ENCODE peak calls at places on chromosomes 5 and 9, in six cellular contexts. I is activated T-cell treated with anti-CD3 and anti-CD28 coated beads, Interleukin-2, amount 50 U/mL, for 24 hours; Q is Jurkat, Clone E6-1; S is HTR-8/SVneo; E is GM20000; R is heart right ventricle. Z is an unnamed sample.

GRCh38 chr9:136526625-136527066 is 19.2 kb downstream of the NOTCH1 start:
- DNase-seq in Q (no peak), E (no peak), S (no peak), I (no peak), R (no peak), Z (no peak)

GRCh38 chr9:105399117-105399516 is 48.7 kb upstream of the FSD1L start:
- DNase-seq in R (no peak), I (no peak), E (no peak), Q (no peak), S (no peak), Z (no peak)

GRCh38 chr5:126984632-126985031 is 45.7 kb downstream of the MARCHF3 start:
- DNase-seq in Q (no peak), S (no peak), E (no peak), I (no peak), R (no peak), Z (peak; percentile 23)

GRCh38 chr5:122753500-122753899 is 21.4 kb upstream of the SNX2 start:
- DNase-seq in Q (no peak), I (no peak), E (no peak), R (no peak), S (no peak), Z (no peak)

GRCh38 chr9:70590264-70590646 is 175.8 kb upstream of the KLF9 start:
- DNase-seq in I (no peak), Q (no peak), E (no peak), R (no peak), S (no peak), Z (no peak)

GRCh38 chr9:106423575-106423974 is 439.4 kb upstream of the ZNF462 start:
- DNase-seq in S (no peak), I (no peak), R (no peak), E (no peak), Q (no peak), Z (no peak)

GRCh38 chr5:56638768-56639238 is 176.5 kb upstream of the MAP3K1 start:
- DNase-seq in Q (no peak), S (no peak), I (no peak), E (no peak), R (no peak), Z (no peak)

GRCh38 chr5:87347272-87347671 is 65.5 kb downstream of the CCNH start:
- DNase-seq in I (no peak), Q (no peak), E (no peak), R (no peak), S (no peak), Z (no peak)

GRCh38 chr9:550267-550790 is 291.2 kb upstream of the DMRT1 start:
- DNase-seq in R (no peak), E (no peak), I (no peak), S (no peak), Q (no peak), Z (no peak)

GRCh38 chr5:112685386-112685785 is 52.3 kb upstream of the APC start:
- DNase-seq in I (no peak), Q (no peak), S (no peak), E (no peak), R (no peak), Z (no peak)

GRCh38 chr5:78771260-78772240 is 123.0 kb upstream of the LHFPL2 start:
- DNase-seq in I (no peak), R (no peak), S (no peak), Q (peak; percentile 33), E (no peak), Z (no peak)

GRCh38 chr5:125298711-125299379 is 552.4 kb upstream of the ZNF608 start:
- DNase-seq in E (no peak), I (no peak), S (no peak), Q (no peak), R (no peak), Z (no peak)

GRCh38 chr9:115978739-115979138 is 174.9 kb upstream of the PAPPA start:
- DNase-seq in I (no peak), E (no peak), Q (no peak), R (no peak), S (no peak), Z (no peak)

GRCh38 chr9:133944746-133945135 is 47.4 kb downstream of the VAV2 start:
- DNase-seq in S (no peak), Q (no peak), E (no peak), I (no peak), R (no peak), Z (peak; percentile 62)

GRCh38 chr5:80686757-80687156 is 32.0 kb upstream of the DHFR start:
- DNase-seq in E (no peak), I (no peak), R (no peak), S (peak; percentile 7), Q (no peak), Z (peak; percentile 47)

GRCh38 chr5:15607076-15607475 is 107.1 kb downstream of the FBXL7 start:
- DNase-seq in E (no peak), I (no peak), Q (no peak), R (no peak), S (no peak), Z (no peak)

GRCh38 chr5:155532621-155533314 is 519.2 kb downstream of the KIF4B start:
- DNase-seq in S (no peak), R (no peak), I (no peak), Q (no peak), E (no peak), Z (no peak)

GRCh38 chr5:110386782-110387181 is 339.7 kb downstream of the TMEM232 start:
- DNase-seq in R (no peak), I (no peak), E (no peak), S (peak; percentile 7), Q (no peak), Z (peak; percentile 45)

GRCh38 chr5:10301266-10301665 is 6.4 kb downstream of the CMBL start:
- DNase-seq in S (no peak), I (no peak), R (no peak), E (no peak), Q (no peak), Z (no peak)

GRCh38 chr5:27266184-27266583 is 227.8 kb upstream of the CDH9 start:
- DNase-seq in S (no peak), I (no peak), E (no peak), Q (no peak), R (no peak), Z (no peak)

GRCh38 chr5:170757182-170757601 is 26.3 kb upstream of the GABRP start:
- DNase-seq in Q (no peak), I (no peak), S (peak; percentile 38), R (peak; percentile 39), E (peak; percentile 22), Z (no peak)

GRCh38 chr5:143372187-143372829 is 31.2 kb downstream of the NR3C1 start:
- DNase-seq in S (no peak), E (no peak), R (no peak), Q (no peak), I (no peak), Z (no peak)

GRCh38 chr9:38024036-38024681 is 44.9 kb downstream of the SHB start:
- DNase-seq in R (no peak), S (no peak), Q (no peak), I (no peak), E (no peak), Z (peak; percentile 53)

GRCh38 chr5:15476977-15477376 is 23.0 kb upstream of the FBXL7 start:
- DNase-seq in I (no peak), E (no peak), R (no peak), Q (no peak), S (no peak), Z (no peak)

GRCh38 chr5:165161204-165161603 is 1655.8 kb downstream of the MAT2B start:
- DNase-seq in S (no peak), R (no peak), I (no peak), Q (peak; percentile 28), E (no peak), Z (no peak)

GRCh38 chr9:115855458-115856133 is 298.0 kb upstream of the PAPPA start:
- DNase-seq in Q (no peak), I (no peak), E (no peak), R (no peak), S (no peak), Z (peak; percentile 37)

GRCh38 chr5:96219580-96220281 is 213.3 kb downstream of the PCSK1 start:
- DNase-seq in S (no peak), I (no peak), R (no peak), Q (no peak), E (no peak), Z (peak; percentile 87)

GRCh38 chr9:122053951-122054350 is 39.2 kb downstream of the TTLL11 start:
- DNase-seq in R (no peak), Q (no peak), E (no peak), S (peak; percentile 9), I (no peak), Z (peak; percentile 89)

GRCh38 chr9:113934826-113935676 is 58.9 kb downstream of the ZNF618 start:
- DNase-seq in S (no peak), Q (no peak), I (no peak), R (no peak), E (no peak), Z (no peak)